ENCODE peak calls at places on chromosome 6, in four cellular contexts. T is kidney, B is heart left ventricle, O is left lung. L is an unnamed sample.

GRCh38 chr6:17169291-17169690 is 67.4 kb downstream of the STMND1 start:
- DNase-seq in B (no peak), T (no peak), O (no peak), L (no peak)

GRCh38 chr6:44804546-44804945 is 417.0 kb downstream of the CDC5L start:
- DNase-seq in B (no peak), O (no peak), T (no peak), L (no peak)

GRCh38 chr6:20126789-20127653 is 85.2 kb downstream of the MBOAT1 start:
- DNase-seq in T (peak; percentile 79), B (peak; percentile 68), O (peak; percentile 89), L (peak; percentile 83)

GRCh38 chr6:47078991-47079390 is 36.9 kb upstream of the ADGRF1 start:
- DNase-seq in B (no peak), O (no peak), T (no peak), L (no peak)

GRCh38 chr6:80145509-80145908 is 39.0 kb downstream of the BCKDHB start:
- DNase-seq in O (no peak), B (no peak), T (no peak), L (no peak)

GRCh38 chr6:79536615-79536968 is 638 bp downstream of the LCA5 start:
- DNase-seq in B (peak; percentile 55), O (no peak), T (no peak), L (peak; percentile 75)

GRCh38 chr6:168908887-168909286 is 344.8 kb downstream of the THBS2 start:
- DNase-seq in O (no peak), B (no peak), T (no peak), L (no peak)

GRCh38 chr6:55011034-55011433 is 163.3 kb upstream of the HCRTR2 start:
- DNase-seq in O (no peak), B (no peak), T (no peak), L (no peak)

GRCh38 chr6:35507221-35507620 is 5.5 kb downstream of the TULP1 start:
- DNase-seq in T (no peak), B (no peak), O (no peak), L (no peak)

GRCh38 chr6:105184921-105185320 is 5.1 kb upstream of the POPDC3 start:
- DNase-seq in B (no peak), T (no peak), O (no peak), L (no peak)

GRCh38 chr6:16752206-16752867 is 8.9 kb downstream of the ATXN1 start:
- DNase-seq in T (no peak), O (peak; percentile 42), B (no peak), L (no peak)

GRCh38 chr6:136290406-136291010 is 862 bp upstream of the BCLAF1 start:
- DNase-seq in B (peak; percentile 70), O (peak; percentile 84), T (peak; percentile 90), L (peak; percentile 68)

GRCh38 chr6:136289579-136290405 is at the start of gene BCLAF1:
- DNase-seq in T (peak; percentile 100), O (peak; percentile 100), B (peak; percentile 100), L (peak; percentile 100)

GRCh38 chr6:136289327-136289578 is 393 bp downstream of the BCLAF1 start:
- DNase-seq in T (peak; percentile 96), B (peak; percentile 93), O (peak; percentile 96), L (peak; percentile 94)

GRCh38 chr6:136284909-136285308 is 4.7 kb downstream of the BCLAF1 start:
- DNase-seq in O (no peak), B (no peak), T (no peak), L (no peak)

GRCh38 chr6:136288566-136289326 is 900 bp downstream of the BCLAF1 start:
- DNase-seq in T (peak; percentile 93), B (peak; percentile 77), O (peak; percentile 90), L (peak; percentile 90)
- TF ChIP-seq CTCF in T (no peak), B (no peak), O (peak; percentile 18), L (peak; percentile 32)

DNA sequence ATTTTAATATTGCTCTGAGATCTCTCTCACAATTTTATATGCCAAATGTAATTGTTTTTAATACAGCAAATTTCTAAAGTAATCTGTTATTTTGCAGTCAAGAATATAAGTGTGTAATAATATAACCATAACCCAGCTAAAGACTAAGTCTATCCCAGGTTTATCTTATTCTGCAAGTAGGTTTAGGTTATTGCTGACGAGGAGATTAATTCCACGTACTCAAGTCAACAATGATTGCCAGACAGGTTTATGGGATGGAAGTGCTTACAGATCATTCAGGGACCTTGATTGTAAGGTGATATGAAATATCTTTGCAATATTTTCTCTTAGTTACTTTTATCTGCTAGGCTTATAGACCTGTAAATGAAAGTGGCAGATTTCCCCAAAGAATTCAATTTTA is 698.3 kb downstream of the HDGFL1 start:
- DNase-seq in T (no peak), O (no peak), B (no peak), L (no peak)
- H3K9me3 ChIP-seq in T (no peaks in the 10 kb centered on the region), O (peaks cover 5% of the 10 kb centered on the region), B (no peaks in the 10 kb centered on the region), L (no peaks in the 10 kb centered on the region)

DNA sequence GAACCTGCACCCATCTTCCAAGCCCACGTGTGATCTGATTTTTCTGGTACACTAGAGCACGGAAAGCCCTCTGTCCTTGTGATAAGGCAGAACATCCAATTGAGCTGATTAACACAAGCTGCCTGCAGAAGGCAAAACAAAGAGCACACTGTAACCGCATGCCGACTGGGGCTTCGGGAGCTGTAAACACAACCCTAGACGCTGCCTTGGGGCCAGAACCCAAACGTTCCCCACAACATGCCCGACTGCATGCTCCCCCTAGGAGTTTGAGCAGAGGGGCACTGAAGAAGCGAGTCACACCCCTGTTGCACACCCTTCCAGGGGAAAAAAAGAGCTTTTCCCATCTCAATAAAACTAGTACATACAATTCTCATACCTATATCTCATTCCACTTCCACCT is 470.7 kb downstream of the HTR1B start:
- DNase-seq in O (no peak), B (no peak), T (no peak), L (peak; percentile 48)
- TF ChIP-seq CTCF in O (no peak), B (no peak), T (no peak), L (no peak)

DNA sequence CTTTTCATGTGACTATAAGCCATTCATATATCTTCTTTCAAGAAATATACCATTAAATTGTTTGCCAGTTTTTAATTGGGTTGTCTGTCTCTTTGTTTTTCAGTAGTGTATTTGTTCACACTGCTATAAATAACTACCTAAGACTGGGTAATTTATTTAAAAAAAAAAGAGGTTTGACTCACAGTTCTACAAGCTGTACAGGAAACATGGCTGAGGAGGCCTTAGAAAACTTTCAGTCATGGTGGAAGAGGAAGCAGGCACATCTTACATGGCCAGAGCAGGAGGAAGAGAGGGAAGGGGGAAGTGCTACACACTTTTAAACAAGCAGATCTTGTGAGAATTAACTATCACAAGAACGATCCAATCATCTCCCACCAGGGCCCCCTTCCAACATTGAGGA is 255.3 kb downstream of the EPM2A start:
- DNase-seq in T (no peak), B (no peak), O (no peak), L (no peak)
- H3K9me3 ChIP-seq in T (peaks cover 6% of the 10 kb centered on the region), B (peaks cover 3% of the 10 kb centered on the region), O (peaks cover 36% of the 10 kb centered on the region), L (no peaks in the 10 kb centered on the region)

DNA sequence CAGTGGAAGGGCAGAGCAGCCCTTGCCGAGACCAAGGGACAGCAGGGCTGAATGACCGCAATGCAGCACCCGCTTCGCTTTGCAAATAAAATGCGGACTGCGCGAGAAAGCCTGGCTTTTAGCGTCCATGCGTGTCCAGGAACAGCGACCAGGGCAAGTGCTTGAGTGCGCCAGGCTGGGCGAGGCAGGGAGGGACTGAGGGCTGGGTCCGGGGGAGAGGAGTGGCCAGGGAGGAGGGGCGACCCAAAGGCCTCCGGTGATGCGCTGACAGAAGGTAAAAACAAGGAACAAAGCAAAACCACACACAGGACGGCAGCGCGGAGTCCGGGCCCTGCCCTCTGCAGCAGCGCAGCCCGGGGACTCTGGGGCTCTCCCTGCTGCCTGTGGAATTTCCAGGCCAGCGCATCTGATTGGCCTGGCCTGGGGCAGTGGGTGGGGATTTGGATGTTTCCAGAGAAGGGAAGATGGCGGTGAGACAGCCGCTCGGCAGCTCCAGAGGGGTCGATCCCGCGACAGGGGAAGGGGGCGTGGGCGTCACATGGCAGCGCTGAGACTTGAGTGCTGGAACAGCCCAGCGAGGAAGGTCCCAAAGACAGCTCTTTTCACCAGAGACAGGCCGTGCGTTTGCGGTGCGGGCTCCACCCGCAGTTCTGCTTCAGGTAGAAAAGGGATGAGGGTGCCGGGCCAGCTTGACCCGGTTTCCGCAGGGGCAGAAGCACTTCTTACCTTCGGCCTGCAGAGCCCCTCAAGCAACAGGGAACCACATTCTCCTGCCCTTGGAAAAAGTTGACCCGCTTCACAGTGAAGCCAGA is 51.8 kb downstream of the SSR1 start:
- DNase-seq in B (peak; percentile 86), T (peak; percentile 95), O (peak; percentile 96), L (peak; percentile 92)
- TF ChIP-seq CTCF in B (no peak), T (no peak), O (no peak), L (no peak)

GRCh38 chr6:167717867-167718266 is 108.8 kb upstream of the AFDN start:
- DNase-seq in B (no peak), T (no peak), O (no peak), L (no peak)
- H3K9me3 ChIP-seq in B (no peaks in the 10 kb centered on the region), T (no peaks in the 10 kb centered on the region), O (no peaks in the 10 kb centered on the region), L (no peaks in the 10 kb centered on the region)